ENCODE peak calls at places on chromosomes 11 and 22, in ten cellular contexts. One of them, this sample, is unnamed.

GRCh38 chr22:27487600-27488450 is 313.7 kb downstream of the MN1 start:
- DNase-seq in A549: peak; percentile 31
- DNase-seq in heart right ventricle: no peak
- DNase-seq in kidney: no peak
- DNase-seq in fibroblast of lung: peak; percentile 79
- DNase-seq in tibial artery: no peak
- DNase-seq in heart left ventricle: no peak
- DNase-seq in IMR-90: peak; percentile 69
- DNase-seq in thoracic aorta: no peak
- DNase-seq in spleen: no peak
- DNase-seq in this sample: no peak

GRCh38 chr11:22244986-22245592 is 52.2 kb downstream of the ANO5 start:
- DNase-seq in IMR-90: peak; percentile 19
- DNase-seq in tibial artery: no peak
- DNase-seq in fibroblast of lung: peak; percentile 29
- DNase-seq in spleen: no peak
- DNase-seq in heart left ventricle: no peak
- DNase-seq in heart right ventricle: peak; percentile 11
- DNase-seq in kidney: no peak
- DNase-seq in thoracic aorta: no peak
- DNase-seq in A549: peak; percentile 45
- DNase-seq in this sample: no peak

GRCh38 chr11:127117231-127117671 is 116.7 kb upstream of the KIRREL3 start:
- DNase-seq in spleen: no peak
- DNase-seq in heart left ventricle: no peak
- DNase-seq in heart right ventricle: no peak
- DNase-seq in thoracic aorta: no peak
- DNase-seq in tibial artery: no peak
- DNase-seq in A549: no peak
- DNase-seq in IMR-90: no peak
- DNase-seq in kidney: no peak
- DNase-seq in fibroblast of lung: no peak
- DNase-seq in this sample: no peak

GRCh38 chr11:108606495-108607160 is 13.1 kb upstream of the EXPH5 start:
- DNase-seq in heart left ventricle: no peak
- DNase-seq in tibial artery: no peak
- DNase-seq in fibroblast of lung: peak; percentile 37
- DNase-seq in spleen: no peak
- DNase-seq in heart right ventricle: no peak
- DNase-seq in A549: no peak
- DNase-seq in kidney: no peak
- DNase-seq in thoracic aorta: no peak
- DNase-seq in IMR-90: peak; percentile 4
- DNase-seq in this sample: no peak

GRCh38 chr22:30704978-30705377 is 10.3 kb downstream of the OSBP2 start:
- DNase-seq in A549: no peak
- DNase-seq in thoracic aorta: no peak
- DNase-seq in tibial artery: no peak
- DNase-seq in heart left ventricle: no peak
- DNase-seq in spleen: no peak
- DNase-seq in IMR-90: no peak
- DNase-seq in heart right ventricle: no peak
- DNase-seq in kidney: no peak
- DNase-seq in fibroblast of lung: no peak
- DNase-seq in this sample: no peak

GRCh38 chr11:75423721-75424120 is 9.3 kb downstream of the KLHL35 start:
- DNase-seq in kidney: no peak
- DNase-seq in fibroblast of lung: no peak
- DNase-seq in heart left ventricle: no peak
- DNase-seq in IMR-90: no peak
- DNase-seq in A549: no peak
- DNase-seq in tibial artery: no peak
- DNase-seq in thoracic aorta: no peak
- DNase-seq in heart right ventricle: no peak
- DNase-seq in spleen: peak; percentile 53
- DNase-seq in this sample: no peak

GRCh38 chr11:35934981-35935380 is 8.9 kb upstream of the LDLRAD3 start:
- DNase-seq in A549: no peak
- DNase-seq in fibroblast of lung: no peak
- DNase-seq in heart left ventricle: no peak
- DNase-seq in kidney: no peak
- DNase-seq in tibial artery: no peak
- DNase-seq in thoracic aorta: no peak
- DNase-seq in heart right ventricle: no peak
- DNase-seq in IMR-90: no peak
- DNase-seq in spleen: no peak
- DNase-seq in this sample: no peak

GRCh38 chr11:78030429-78031325 is 7.6 kb upstream of the KCTD14 start:
- DNase-seq in heart left ventricle: peak; percentile 69
- DNase-seq in kidney: peak; percentile 75
- DNase-seq in heart right ventricle: peak; percentile 52
- DNase-seq in IMR-90: peak; percentile 50
- DNase-seq in fibroblast of lung: peak; percentile 70
- DNase-seq in thoracic aorta: no peak
- DNase-seq in A549: peak; percentile 45
- DNase-seq in tibial artery: peak; percentile 71
- DNase-seq in spleen: no peak
- DNase-seq in this sample: peak; percentile 63

GRCh38 chr22:25704701-25705100 is 37.3 kb upstream of the MYO18B start:
- DNase-seq in fibroblast of lung: no peak
- DNase-seq in IMR-90: no peak
- DNase-seq in heart right ventricle: no peak
- DNase-seq in A549: no peak
- DNase-seq in kidney: no peak
- DNase-seq in tibial artery: no peak
- DNase-seq in spleen: no peak
- DNase-seq in thoracic aorta: no peak
- DNase-seq in heart left ventricle: no peak
- DNase-seq in this sample: no peak

GRCh38 chr22:27602390-27602789 is 199.2 kb downstream of the MN1 start:
- DNase-seq in fibroblast of lung: no peak
- DNase-seq in heart left ventricle: no peak
- DNase-seq in thoracic aorta: no peak
- DNase-seq in tibial artery: no peak
- DNase-seq in heart right ventricle: no peak
- DNase-seq in kidney: no peak
- DNase-seq in A549: no peak
- DNase-seq in spleen: peak; percentile 25
- DNase-seq in IMR-90: no peak
- DNase-seq in this sample: no peak

DNA sequence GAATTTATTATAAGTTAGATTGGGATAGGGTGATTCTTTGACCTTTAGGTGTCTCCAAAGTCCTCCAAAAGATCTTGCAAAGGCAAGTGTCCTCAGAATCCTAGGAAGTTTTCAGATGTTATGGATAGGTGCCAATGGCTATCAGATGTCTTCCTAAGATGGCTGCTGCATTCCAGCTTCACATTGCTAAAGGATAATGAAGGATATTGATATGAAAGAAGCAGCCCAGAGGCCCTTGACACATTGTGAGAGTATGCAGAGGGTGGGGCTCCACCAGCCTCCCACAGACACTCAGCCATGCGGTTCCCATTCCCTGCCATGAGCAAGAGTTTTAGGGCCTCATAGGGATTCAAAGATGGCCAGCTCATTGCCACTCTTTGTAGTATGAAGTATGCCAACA is 22.3 kb upstream of the GLYATL2 start:
- DNase-seq in kidney: no peak
- DNase-seq in spleen: no peak
- DNase-seq in tibial artery: no peak
- DNase-seq in fibroblast of lung: peak; percentile 4
- DNase-seq in thoracic aorta: no peak
- DNase-seq in heart right ventricle: no peak
- DNase-seq in heart left ventricle: no peak
- DNase-seq in A549: no peak
- DNase-seq in IMR-90: peak; percentile 49
- DNase-seq in this sample: no peak
- H3K9me3 ChIP-seq in kidney: peaks cover 2% of the 10 kb centered on the region
- H3K9me3 ChIP-seq in spleen: peaks cover 10% of the 10 kb centered on the region
- H3K9me3 ChIP-seq in tibial artery: no peaks in the 10 kb centered on the region
- H3K9me3 ChIP-seq in fibroblast of lung: no peaks in the 10 kb centered on the region
- H3K9me3 ChIP-seq in thoracic aorta: no peaks in the 10 kb centered on the region
- H3K9me3 ChIP-seq in heart right ventricle: no peaks in the 10 kb centered on the region
- H3K9me3 ChIP-seq in heart left ventricle: peaks cover 4% of the 10 kb centered on the region
- H3K9me3 ChIP-seq in A549: no peaks in the 10 kb centered on the region
- H3K9me3 ChIP-seq in IMR-90: no peaks in the 10 kb centered on the region
- H3K9me3 ChIP-seq in this sample: no peaks in the 10 kb centered on the region

GRCh38 chr11:63683133-63683991 is 2.1 kb downstream of the RTN3 start:
- DNase-seq in fibroblast of lung: peak; percentile 65
- DNase-seq in kidney: no peak
- DNase-seq in heart right ventricle: no peak
- DNase-seq in spleen: no peak
- DNase-seq in thoracic aorta: no peak
- DNase-seq in tibial artery: no peak
- DNase-seq in heart left ventricle: no peak
- DNase-seq in IMR-90: peak; percentile 53
- DNase-seq in A549: no peak
- DNase-seq in this sample: peak; percentile 30

GRCh38 chr11:63680842-63681207 is 475 bp upstream of the RTN3 start:
- DNase-seq in thoracic aorta: no peak
- DNase-seq in spleen: no peak
- DNase-seq in fibroblast of lung: peak; percentile 32
- DNase-seq in tibial artery: no peak
- DNase-seq in IMR-90: no peak
- DNase-seq in A549: no peak
- DNase-seq in heart right ventricle: no peak
- DNase-seq in kidney: no peak
- DNase-seq in heart left ventricle: no peak
- DNase-seq in this sample: no peak

GRCh38 chr11:63686912-63687311 is 5.6 kb downstream of the RTN3 start:
- DNase-seq in kidney: no peak
- DNase-seq in tibial artery: no peak
- DNase-seq in A549: no peak
- DNase-seq in heart right ventricle: no peak
- DNase-seq in spleen: no peak
- DNase-seq in IMR-90: no peak
- DNase-seq in heart left ventricle: no peak
- DNase-seq in thoracic aorta: no peak
- DNase-seq in fibroblast of lung: no peak
- DNase-seq in this sample: no peak

GRCh38 chr11:63681208-63682044 is at the start of gene RTN3:
- DNase-seq in kidney: peak; percentile 99
- DNase-seq in spleen: peak; percentile 100
- DNase-seq in thoracic aorta: peak; percentile 68
- DNase-seq in fibroblast of lung: peak; percentile 96
- DNase-seq in heart left ventricle: peak; percentile 97
- DNase-seq in tibial artery: peak; percentile 99
- DNase-seq in heart right ventricle: peak; percentile 95
- DNase-seq in IMR-90: peak; percentile 98
- DNase-seq in A549: peak; percentile 99
- DNase-seq in this sample: peak; percentile 97

GRCh38 chr11:63682045-63682915 is 980 bp downstream of the RTN3 start:
- DNase-seq in heart right ventricle: peak; percentile 22
- DNase-seq in tibial artery: no peak
- DNase-seq in A549: peak; percentile 11
- DNase-seq in fibroblast of lung: no peak
- DNase-seq in heart left ventricle: peak; percentile 32
- DNase-seq in IMR-90: no peak
- DNase-seq in thoracic aorta: no peak
- DNase-seq in kidney: no peak
- DNase-seq in spleen: no peak
- DNase-seq in this sample: peak; percentile 69
- TF ChIP-seq CTCF in heart right ventricle: no peak
- TF ChIP-seq CTCF in tibial artery: no peak
- TF ChIP-seq CTCF in A549: no peak
- TF ChIP-seq CTCF in fibroblast of lung: no peak
- TF ChIP-seq CTCF in heart left ventricle: no peak
- TF ChIP-seq CTCF in IMR-90: no peak
- TF ChIP-seq CTCF in thoracic aorta: no peak
- TF ChIP-seq CTCF in kidney: no peak
- TF ChIP-seq CTCF in spleen: no peak
- TF ChIP-seq CTCF in this sample: no peak

DNA sequence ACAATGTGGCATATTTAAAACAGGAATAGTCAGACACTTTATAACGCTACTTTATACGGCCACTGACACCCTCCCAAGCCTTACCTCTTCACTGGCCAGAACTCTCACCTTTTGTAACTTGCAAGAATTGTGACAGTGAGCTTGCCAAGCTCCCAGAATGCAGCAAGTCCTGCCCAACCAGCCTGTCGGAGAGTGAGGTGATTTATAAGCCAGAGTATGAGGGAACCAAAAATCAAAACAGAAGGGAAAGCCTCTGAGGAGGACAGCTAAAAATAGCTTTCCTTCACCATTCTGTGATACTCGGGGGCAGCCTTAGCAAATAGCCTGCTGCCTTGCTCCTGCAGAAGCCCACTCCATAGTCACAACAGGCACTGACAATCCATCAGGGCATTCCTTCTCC is 229.7 kb downstream of the FAM76B start:
- DNase-seq in spleen: no peak
- DNase-seq in A549: no peak
- DNase-seq in tibial artery: peak; percentile 83
- DNase-seq in IMR-90: no peak
- DNase-seq in heart right ventricle: no peak
- DNase-seq in heart left ventricle: no peak
- DNase-seq in fibroblast of lung: no peak
- DNase-seq in thoracic aorta: no peak
- DNase-seq in kidney: no peak
- DNase-seq in this sample: no peak
- H3K9me3 ChIP-seq in spleen: no peaks in the 10 kb centered on the region
- H3K9me3 ChIP-seq in A549: no peaks in the 10 kb centered on the region
- H3K9me3 ChIP-seq in tibial artery: no peaks in the 10 kb centered on the region
- H3K9me3 ChIP-seq in IMR-90: no peaks in the 10 kb centered on the region
- H3K9me3 ChIP-seq in heart right ventricle: no peaks in the 10 kb centered on the region
- H3K9me3 ChIP-seq in heart left ventricle: no peaks in the 10 kb centered on the region
- H3K9me3 ChIP-seq in fibroblast of lung: no peaks in the 10 kb centered on the region
- H3K9me3 ChIP-seq in thoracic aorta: no peaks in the 10 kb centered on the region
- H3K9me3 ChIP-seq in kidney: no peaks in the 10 kb centered on the region
- H3K9me3 ChIP-seq in this sample: no peaks in the 10 kb centered on the region

GRCh38 chr22:38411016-38411415 is 44.0 kb downstream of the KCNJ4 start:
- DNase-seq in heart right ventricle: no peak
- DNase-seq in spleen: no peak
- DNase-seq in A549: no peak
- DNase-seq in kidney: peak; percentile 24
- DNase-seq in IMR-90: no peak
- DNase-seq in fibroblast of lung: no peak
- DNase-seq in tibial artery: peak; percentile 24
- DNase-seq in thoracic aorta: no peak
- DNase-seq in heart left ventricle: no peak
- DNase-seq in this sample: no peak

GRCh38 chr22:38415046-38415445 is 40.0 kb downstream of the KCNJ4 start:
- DNase-seq in heart right ventricle: no peak
- DNase-seq in A549: no peak
- DNase-seq in fibroblast of lung: no peak
- DNase-seq in heart left ventricle: no peak
- DNase-seq in IMR-90: no peak
- DNase-seq in tibial artery: peak; percentile 25
- DNase-seq in kidney: peak; percentile 45
- DNase-seq in spleen: peak; percentile 38
- DNase-seq in thoracic aorta: no peak
- DNase-seq in this sample: no peak

GRCh38 chr22:38414009-38414395 is 41.0 kb downstream of the KCNJ4 start:
- DNase-seq in heart left ventricle: no peak
- DNase-seq in IMR-90: no peak
- DNase-seq in A549: no peak
- DNase-seq in thoracic aorta: no peak
- DNase-seq in heart right ventricle: no peak
- DNase-seq in tibial artery: peak; percentile 23
- DNase-seq in fibroblast of lung: no peak
- DNase-seq in spleen: peak; percentile 36
- DNase-seq in kidney: peak; percentile 57
- DNase-seq in this sample: no peak

GRCh38 chr22:38412435-38413084 is 42.4 kb downstream of the KCNJ4 start:
- DNase-seq in IMR-90: no peak
- DNase-seq in heart right ventricle: no peak
- DNase-seq in tibial artery: peak; percentile 58
- DNase-seq in spleen: peak; percentile 74
- DNase-seq in kidney: peak; percentile 69
- DNase-seq in fibroblast of lung: no peak
- DNase-seq in A549: no peak
- DNase-seq in heart left ventricle: no peak
- DNase-seq in thoracic aorta: no peak
- DNase-seq in this sample: peak; percentile 34

GRCh38 chr22:38413085-38414008 is 41.7 kb downstream of the KCNJ4 start:
- DNase-seq in heart right ventricle: peak; percentile 62
- DNase-seq in heart left ventricle: peak; percentile 54
- DNase-seq in IMR-90: no peak
- DNase-seq in kidney: peak; percentile 74
- DNase-seq in tibial artery: peak; percentile 65
- DNase-seq in thoracic aorta: no peak
- DNase-seq in A549: no peak
- DNase-seq in spleen: peak; percentile 58
- DNase-seq in fibroblast of lung: no peak
- DNase-seq in this sample: peak; percentile 38
- TF ChIP-seq CTCF in heart right ventricle: no peak
- TF ChIP-seq CTCF in heart left ventricle: no peak
- TF ChIP-seq CTCF in IMR-90: no peak
- TF ChIP-seq CTCF in kidney: no peak
- TF ChIP-seq CTCF in tibial artery: no peak
- TF ChIP-seq CTCF in thoracic aorta: no peak
- TF ChIP-seq CTCF in A549: no peak
- TF ChIP-seq CTCF in spleen: no peak
- TF ChIP-seq CTCF in fibroblast of lung: no peak
- TF ChIP-seq CTCF in this sample: no peak

This sample was measured in mucosa of descending colon.